ENCODE peak calls at places on chromosome 14, in four cellular contexts. One of them, this sample, is unnamed.

GRCh38 chr14:93987815-93988476 is 9.2 kb upstream of the CCDC197 start:
- DNase-seq in upper lobe of left lung: no peak
- DNase-seq in pancreas: no peak
- DNase-seq in cardiac fibroblast: no peak
- DNase-seq in this sample: no peak

GRCh38 chr14:105187935-105188524 is 6.9 kb upstream of the NUDT14 start:
- DNase-seq in cardiac fibroblast: no peak
- DNase-seq in pancreas: peak
- DNase-seq in upper lobe of left lung: peak
- DNase-seq in this sample: no peak

GRCh38 chr14:91303091-91303923 is 58.8 kb upstream of the GPR68 start:
- DNase-seq in pancreas: no peak
- DNase-seq in cardiac fibroblast: peak
- DNase-seq in upper lobe of left lung: no peak
- DNase-seq in this sample: no peak

GRCh38 chr14:96184737-96185136 is 19.9 kb upstream of the BDKRB2 start:
- DNase-seq in pancreas: no peak
- DNase-seq in upper lobe of left lung: no peak
- DNase-seq in cardiac fibroblast: no peak
- DNase-seq in this sample: no peak

GRCh38 chr14:68512088-68512487 is 280.8 kb downstream of the ZFP36L1 start:
- DNase-seq in upper lobe of left lung: no peak
- DNase-seq in cardiac fibroblast: no peak
- DNase-seq in pancreas: no peak
- DNase-seq in this sample: no peak

GRCh38 chr14:89484445-89484844 is 67.4 kb upstream of the FOXN3 start:
- DNase-seq in pancreas: no peak
- DNase-seq in cardiac fibroblast: no peak
- DNase-seq in upper lobe of left lung: peak
- DNase-seq in this sample: no peak

GRCh38 chr14:92719890-92720323 is 28.5 kb downstream of the LGMN start:
- DNase-seq in pancreas: no peak
- DNase-seq in cardiac fibroblast: peak
- DNase-seq in upper lobe of left lung: no peak
- DNase-seq in this sample: no peak

GRCh38 chr14:95609398-95609990 is 74.6 kb downstream of the GLRX5 start:
- DNase-seq in upper lobe of left lung: no peak
- DNase-seq in pancreas: peak
- DNase-seq in cardiac fibroblast: peak
- DNase-seq in this sample: no peak

GRCh38 chr14:103298620-103299019 is 35.4 kb upstream of the EIF5 start:
- DNase-seq in cardiac fibroblast: no peak
- DNase-seq in upper lobe of left lung: no peak
- DNase-seq in pancreas: no peak
- DNase-seq in this sample: no peak

GRCh38 chr14:21825147-21825743 is 151.6 kb upstream of the OR4E1 start:
- DNase-seq in cardiac fibroblast: peak
- DNase-seq in pancreas: no peak
- DNase-seq in upper lobe of left lung: no peak
- DNase-seq in this sample: no peak

GRCh38 chr14:105877645-105878044 is 351.3 kb downstream of the TMEM121 start:
- DNase-seq in upper lobe of left lung: no peak
- DNase-seq in pancreas: no peak
- DNase-seq in cardiac fibroblast: no peak
- DNase-seq in this sample: no peak

GRCh38 chr14:53663709-53664108 is 292.9 kb downstream of the BMP4 start:
- DNase-seq in pancreas: no peak
- DNase-seq in cardiac fibroblast: peak
- DNase-seq in upper lobe of left lung: no peak
- DNase-seq in this sample: no peak

GRCh38 chr14:59305231-59305630 is 116.8 kb downstream of the DAAM1 start:
- DNase-seq in pancreas: no peak
- DNase-seq in cardiac fibroblast: peak
- DNase-seq in upper lobe of left lung: no peak
- DNase-seq in this sample: no peak

GRCh38 chr14:41607966-41608663 is 1.4 kb downstream of the LRFN5 start:
- DNase-seq in pancreas: no peak
- DNase-seq in cardiac fibroblast: peak
- DNase-seq in upper lobe of left lung: no peak
- DNase-seq in this sample: no peak

DNA sequence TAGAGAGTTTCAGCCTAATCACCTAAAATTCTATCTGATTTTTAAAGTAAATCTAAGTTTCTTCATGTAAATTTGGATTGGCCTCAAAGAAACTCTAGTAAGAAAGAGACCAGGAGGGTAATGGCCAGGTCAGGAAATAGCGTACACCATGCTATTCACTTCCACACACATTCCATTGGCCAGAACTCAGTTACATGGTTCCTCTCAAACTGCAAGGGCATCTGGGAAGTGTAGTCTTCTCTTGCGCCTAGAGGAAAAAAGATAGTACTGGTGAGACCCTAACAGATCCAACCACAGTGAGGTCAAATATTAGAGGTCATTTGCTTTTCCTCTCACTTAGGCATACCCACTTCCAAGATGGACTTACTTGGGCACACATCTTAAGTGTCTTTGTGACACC is 39.1 kb downstream of the MBIP start:
- DNase-seq in cardiac fibroblast: peak
- DNase-seq in pancreas: no peak
- DNase-seq in upper lobe of left lung: no peak
- DNase-seq in this sample: no peak
- H3K4me3 ChIP-seq in cardiac fibroblast: no peak
- H3K4me3 ChIP-seq in pancreas: no peak
- H3K4me3 ChIP-seq in upper lobe of left lung: no peak
- H3K4me3 ChIP-seq in this sample: no peak

GRCh38 chr14:65159281-65160062 is 57.2 kb upstream of the MAX start:
- DNase-seq in upper lobe of left lung: no peak
- DNase-seq in pancreas: no peak
- DNase-seq in cardiac fibroblast: no peak
- DNase-seq in this sample: no peak

GRCh38 chr14:65153101-65153500 is 50.8 kb upstream of the MAX start:
- DNase-seq in upper lobe of left lung: no peak
- DNase-seq in cardiac fibroblast: no peak
- DNase-seq in pancreas: no peak
- DNase-seq in this sample: no peak

GRCh38 chr14:65151329-65152010 is 49.2 kb upstream of the MAX start:
- DNase-seq in pancreas: no peak
- DNase-seq in cardiac fibroblast: no peak
- DNase-seq in upper lobe of left lung: no peak
- DNase-seq in this sample: no peak

GRCh38 chr14:65160091-65160490 is 57.8 kb upstream of the MAX start:
- DNase-seq in cardiac fibroblast: no peak
- DNase-seq in upper lobe of left lung: no peak
- DNase-seq in pancreas: no peak
- DNase-seq in this sample: no peak

GRCh38 chr14:65156568-65157366 is 54.5 kb upstream of the MAX start:
- DNase-seq in upper lobe of left lung: peak
- DNase-seq in cardiac fibroblast: peak
- DNase-seq in pancreas: no peak
- DNase-seq in this sample: no peak
- H3K4me3 ChIP-seq in upper lobe of left lung: peak
- H3K4me3 ChIP-seq in cardiac fibroblast: peak
- H3K4me3 ChIP-seq in pancreas: no peak
- H3K4me3 ChIP-seq in this sample: no peak

GRCh38 chr14:47674148-47674545 is 1.3 kb downstream of the MDGA2 start:
- DNase-seq in cardiac fibroblast: peak
- DNase-seq in upper lobe of left lung: no peak
- DNase-seq in pancreas: no peak
- DNase-seq in this sample: no peak

GRCh38 chr14:47674546-47675238 is 713 bp downstream of the MDGA2 start:
- DNase-seq in pancreas: no peak
- DNase-seq in cardiac fibroblast: peak
- DNase-seq in upper lobe of left lung: no peak
- DNase-seq in this sample: no peak

GRCh38 chr14:47675239-47675488 is 241 bp downstream of the MDGA2 start:
- DNase-seq in upper lobe of left lung: no peak
- DNase-seq in cardiac fibroblast: no peak
- DNase-seq in pancreas: no peak
- DNase-seq in this sample: no peak

GRCh38 chr14:47676301-47676617 is 854 bp upstream of the MDGA2 start:
- DNase-seq in cardiac fibroblast: no peak
- DNase-seq in pancreas: no peak
- DNase-seq in upper lobe of left lung: no peak
- DNase-seq in this sample: no peak

DNA sequence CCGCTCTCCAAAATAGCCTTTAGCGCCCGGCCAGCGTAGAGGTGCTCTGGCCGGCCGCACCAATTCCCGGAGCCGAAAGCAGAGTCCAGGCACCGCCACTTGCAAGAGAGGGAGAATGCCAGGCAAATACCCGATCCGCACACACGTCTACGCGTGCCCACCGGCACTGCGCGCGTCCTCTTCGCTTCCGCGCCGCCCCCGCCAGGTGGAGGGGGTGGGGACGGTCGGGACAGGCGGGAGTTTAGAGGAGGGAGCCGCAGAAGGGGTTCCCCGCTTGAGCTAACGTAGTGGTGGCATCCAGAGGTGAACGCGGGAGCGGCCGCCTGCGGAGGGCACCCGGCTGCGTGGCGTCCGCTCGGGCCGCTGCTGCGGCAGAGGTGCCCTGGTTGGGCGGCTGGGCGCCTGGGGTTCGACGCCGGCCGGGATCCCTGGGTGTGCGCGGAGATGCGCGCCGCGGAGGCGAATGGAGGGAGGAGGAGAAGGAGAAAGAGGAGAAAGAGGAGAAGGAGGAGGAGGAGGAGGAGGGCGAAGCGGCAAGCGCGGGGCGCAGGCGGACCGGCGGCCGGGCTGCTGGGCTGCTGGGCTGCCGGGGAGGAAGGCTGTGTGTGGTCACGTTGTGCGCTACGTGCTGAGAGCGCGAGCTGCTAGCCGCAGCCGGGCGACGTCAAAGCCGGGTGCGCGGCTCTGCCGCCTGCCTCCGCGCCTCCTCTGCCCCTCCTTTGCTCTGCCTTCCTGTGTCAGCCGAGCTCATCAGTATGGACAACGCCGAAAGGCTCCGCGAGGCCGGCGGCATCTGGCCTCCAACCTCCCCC is at the start of gene MDGA2:
- DNase-seq in pancreas: no peak
- DNase-seq in cardiac fibroblast: peak
- DNase-seq in upper lobe of left lung: no peak
- DNase-seq in this sample: no peak
- H3K4me3 ChIP-seq in pancreas: no peak
- H3K4me3 ChIP-seq in cardiac fibroblast: no peak
- H3K4me3 ChIP-seq in upper lobe of left lung: peak
- H3K4me3 ChIP-seq in this sample: peak

GRCh38 chr14:88364710-88365413 is 20.6 kb upstream of the SPATA7 start:
- DNase-seq in cardiac fibroblast: no peak
- DNase-seq in upper lobe of left lung: no peak
- DNase-seq in pancreas: no peak
- DNase-seq in this sample: no peak
- H3K4me3 ChIP-seq in cardiac fibroblast: no peak
- H3K4me3 ChIP-seq in upper lobe of left lung: no peak
- H3K4me3 ChIP-seq in pancreas: no peak
- H3K4me3 ChIP-seq in this sample: no peak

DNA sequence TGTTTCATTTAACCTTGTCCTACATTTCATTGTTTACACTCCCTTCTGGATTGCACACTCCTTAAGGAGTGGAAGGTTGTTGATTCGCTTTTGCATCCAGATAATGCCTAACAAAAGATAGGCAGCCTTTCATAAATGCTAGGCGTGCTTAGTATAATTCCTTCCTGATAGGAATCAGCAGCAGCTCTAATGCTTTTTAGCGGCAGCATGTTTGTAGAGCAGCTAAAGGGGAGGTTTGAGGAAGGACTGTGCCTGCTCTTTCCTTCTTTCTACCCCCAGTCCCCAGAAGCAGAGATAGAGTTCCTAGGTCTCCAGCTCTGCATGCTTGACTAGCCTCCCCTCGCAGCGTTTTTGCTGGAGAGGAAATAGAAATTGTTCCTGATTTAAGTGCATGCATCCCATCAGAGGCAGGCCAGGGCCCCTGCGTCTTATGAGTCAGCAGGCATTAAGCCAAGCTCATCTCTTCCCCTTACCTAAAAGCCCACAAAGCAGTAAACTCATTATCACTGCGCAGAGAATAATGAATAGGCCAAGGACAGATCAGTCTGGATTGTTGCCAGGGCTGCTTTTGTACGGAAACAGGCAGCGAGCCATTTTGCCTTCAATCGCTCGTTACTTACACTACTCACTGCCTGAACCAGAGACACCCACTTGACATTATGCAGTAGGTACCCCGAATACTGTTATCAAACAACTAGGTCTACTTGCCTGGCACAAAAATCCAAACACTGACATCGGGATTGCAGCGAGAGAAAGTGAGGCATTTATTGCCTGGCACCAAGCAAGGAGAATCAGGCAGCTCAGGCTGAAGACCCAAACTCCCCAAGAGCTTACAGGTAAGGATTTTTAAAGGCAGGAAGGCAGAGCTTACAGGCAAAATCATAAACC is 14.1 kb upstream of the TBPL2 start:
- DNase-seq in cardiac fibroblast: peak
- DNase-seq in pancreas: no peak
- DNase-seq in upper lobe of left lung: no peak
- DNase-seq in this sample: peak
- H3K4me3 ChIP-seq in cardiac fibroblast: no peak
- H3K4me3 ChIP-seq in pancreas: no peak
- H3K4me3 ChIP-seq in upper lobe of left lung: no peak
- H3K4me3 ChIP-seq in this sample: no peak

GRCh38 chr14:55891692-55892091 is 226.5 kb upstream of the PELI2 start:
- DNase-seq in cardiac fibroblast: no peak
- DNase-seq in pancreas: no peak
- DNase-seq in upper lobe of left lung: no peak
- DNase-seq in this sample: no peak

GRCh38 chr14:55893695-55894094 is 224.5 kb upstream of the PELI2 start:
- DNase-seq in pancreas: no peak
- DNase-seq in cardiac fibroblast: no peak
- DNase-seq in upper lobe of left lung: no peak
- DNase-seq in this sample: no peak

GRCh38 chr14:55889124-55889523 is 229.1 kb upstream of the PELI2 start:
- DNase-seq in upper lobe of left lung: no peak
- DNase-seq in cardiac fibroblast: no peak
- DNase-seq in pancreas: peak
- DNase-seq in this sample: no peak

DNA sequence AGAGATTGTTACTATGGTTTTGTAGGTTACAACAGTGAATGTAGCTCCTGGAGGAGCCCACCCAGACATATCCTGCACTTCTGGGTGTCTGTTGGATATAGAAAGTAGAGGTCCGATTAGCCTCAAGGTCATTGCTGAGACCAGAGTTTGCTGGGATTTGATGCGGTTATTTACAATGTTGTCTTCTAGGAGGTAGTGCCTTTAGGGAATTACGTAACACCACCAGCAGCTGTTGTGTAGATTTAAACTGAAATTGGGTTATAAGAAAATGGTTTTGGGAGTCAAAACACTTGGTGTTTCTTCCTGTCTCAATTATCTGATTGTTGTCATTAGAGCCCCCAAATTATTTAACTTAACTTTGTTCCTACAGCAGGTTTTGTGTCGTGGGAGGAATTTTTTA is 225.3 kb upstream of the PELI2 start:
- DNase-seq in upper lobe of left lung: no peak
- DNase-seq in pancreas: no peak
- DNase-seq in cardiac fibroblast: peak
- DNase-seq in this sample: no peak
- H3K4me3 ChIP-seq in upper lobe of left lung: no peak
- H3K4me3 ChIP-seq in pancreas: no peak
- H3K4me3 ChIP-seq in cardiac fibroblast: no peak
- H3K4me3 ChIP-seq in this sample: no peak

This sample was measured in epithelial cell of proximal tubule.